ENCODE peak calls at places on chromosomes 13 and 19, in ten cellular contexts. One of them, this sample, is unnamed.

GRCh38 chr19:5097331-5097930 is 128.5 kb downstream of the KDM4B start:
- DNase-seq in body of pancreas: no peak
- DNase-seq in dorsolateral prefrontal cortex: no peak
- DNase-seq in NCI-H2081: no peak
- DNase-seq in NCI-H187 treated with DMSO at 0.1 percent for 48 hours: no peak
- DNase-seq in type B pancreatic cell: no peak
- DNase-seq in left cardiac atrium: no peak
- DNase-seq in GM19239: no peak
- DNase-seq in HT1080: no peak
- DNase-seq in foreskin fibroblast: no peak
- DNase-seq in this sample: no peak

GRCh38 chr19:5358173-5358800 is 17.7 kb upstream of the PTPRS start:
- DNase-seq in body of pancreas: no peak
- DNase-seq in dorsolateral prefrontal cortex: no peak
- DNase-seq in NCI-H2081: no peak
- DNase-seq in NCI-H187 treated with DMSO at 0.1 percent for 48 hours: no peak
- DNase-seq in type B pancreatic cell: no peak
- DNase-seq in left cardiac atrium: no peak
- DNase-seq in GM19239: no peak
- DNase-seq in HT1080: no peak
- DNase-seq in foreskin fibroblast: no peak
- DNase-seq in this sample: peak

GRCh38 chr19:15397782-15398181 is 18.2 kb upstream of the AKAP8 start:
- DNase-seq in body of pancreas: no peak
- DNase-seq in dorsolateral prefrontal cortex: no peak
- DNase-seq in NCI-H2081: no peak
- DNase-seq in NCI-H187 treated with DMSO at 0.1 percent for 48 hours: no peak
- DNase-seq in type B pancreatic cell: no peak
- DNase-seq in left cardiac atrium: no peak
- DNase-seq in GM19239: no peak
- DNase-seq in HT1080: no peak
- DNase-seq in foreskin fibroblast: no peak
- DNase-seq in this sample: no peak

GRCh38 chr13:20824762-20825161 is 51.0 kb upstream of the EEF1AKMT1 start:
- DNase-seq in body of pancreas: no peak
- DNase-seq in dorsolateral prefrontal cortex: no peak
- DNase-seq in NCI-H2081: no peak
- DNase-seq in NCI-H187 treated with DMSO at 0.1 percent for 48 hours: no peak
- DNase-seq in type B pancreatic cell: no peak
- DNase-seq in left cardiac atrium: no peak
- DNase-seq in GM19239: no peak
- DNase-seq in HT1080: no peak
- DNase-seq in foreskin fibroblast: no peak
- DNase-seq in this sample: no peak

GRCh38 chr19:5294403-5295160 is 46.0 kb downstream of the PTPRS start:
- DNase-seq in body of pancreas: no peak
- DNase-seq in dorsolateral prefrontal cortex: no peak
- DNase-seq in NCI-H2081: no peak
- DNase-seq in NCI-H187 treated with DMSO at 0.1 percent for 48 hours: no peak
- DNase-seq in type B pancreatic cell: no peak
- DNase-seq in left cardiac atrium: no peak
- DNase-seq in GM19239: no peak
- DNase-seq in HT1080: no peak
- DNase-seq in foreskin fibroblast: no peak
- DNase-seq in this sample: no peak

GRCh38 chr13:71304861-71305260 is 562.1 kb downstream of the DACH1 start:
- DNase-seq in body of pancreas: no peak
- DNase-seq in dorsolateral prefrontal cortex: no peak
- DNase-seq in NCI-H2081: no peak
- DNase-seq in NCI-H187 treated with DMSO at 0.1 percent for 48 hours: no peak
- DNase-seq in type B pancreatic cell: no peak
- DNase-seq in left cardiac atrium: no peak
- DNase-seq in GM19239: no peak
- DNase-seq in HT1080: no peak
- DNase-seq in foreskin fibroblast: no peak
- DNase-seq in this sample: no peak

GRCh38 chr13:21625366-21625765 is 21.4 kb upstream of the MICU2 start:
- DNase-seq in body of pancreas: peak
- DNase-seq in dorsolateral prefrontal cortex: no peak
- DNase-seq in NCI-H2081: peak
- DNase-seq in NCI-H187 treated with DMSO at 0.1 percent for 48 hours: no peak
- DNase-seq in type B pancreatic cell: no peak
- DNase-seq in left cardiac atrium: no peak
- DNase-seq in GM19239: no peak
- DNase-seq in HT1080: peak
- DNase-seq in foreskin fibroblast: no peak
- DNase-seq in this sample: peak

GRCh38 chr19:35211545-35212230 is 16.9 kb downstream of the FAM187B start:
- DNase-seq in body of pancreas: peak
- DNase-seq in dorsolateral prefrontal cortex: no peak
- DNase-seq in NCI-H2081: no peak
- DNase-seq in NCI-H187 treated with DMSO at 0.1 percent for 48 hours: no peak
- DNase-seq in type B pancreatic cell: no peak
- DNase-seq in left cardiac atrium: peak
- DNase-seq in GM19239: no peak
- DNase-seq in HT1080: no peak
- DNase-seq in foreskin fibroblast: no peak
- DNase-seq in this sample: no peak

GRCh38 chr13:20159646-20160345 is 1.1 kb downstream of the GJA3 start:
- DNase-seq in body of pancreas: no peak
- DNase-seq in dorsolateral prefrontal cortex: no peak
- DNase-seq in NCI-H2081: no peak
- DNase-seq in NCI-H187 treated with DMSO at 0.1 percent for 48 hours: no peak
- DNase-seq in type B pancreatic cell: no peak
- DNase-seq in left cardiac atrium: no peak
- DNase-seq in GM19239: no peak
- DNase-seq in HT1080: peak
- DNase-seq in foreskin fibroblast: peak
- DNase-seq in this sample: peak

GRCh38 chr19:28148554-28148953 is 1064.4 kb downstream of the UQCRFS1 start:
- DNase-seq in body of pancreas: no peak
- DNase-seq in dorsolateral prefrontal cortex: no peak
- DNase-seq in NCI-H2081: no peak
- DNase-seq in NCI-H187 treated with DMSO at 0.1 percent for 48 hours: no peak
- DNase-seq in type B pancreatic cell: no peak
- DNase-seq in left cardiac atrium: no peak
- DNase-seq in GM19239: no peak
- DNase-seq in HT1080: no peak
- DNase-seq in foreskin fibroblast: no peak
- DNase-seq in this sample: no peak

GRCh38 chr13:94162289-94162688 is 317.2 kb downstream of the DCT start:
- DNase-seq in body of pancreas: no peak
- DNase-seq in dorsolateral prefrontal cortex: no peak
- DNase-seq in NCI-H2081: no peak
- DNase-seq in NCI-H187 treated with DMSO at 0.1 percent for 48 hours: no peak
- DNase-seq in type B pancreatic cell: no peak
- DNase-seq in left cardiac atrium: peak
- DNase-seq in GM19239: no peak
- DNase-seq in HT1080: no peak
- DNase-seq in foreskin fibroblast: no peak
- DNase-seq in this sample: no peak

GRCh38 chr13:36029171-36029570 is 102.0 kb downstream of the DCLK1 start:
- DNase-seq in body of pancreas: no peak
- DNase-seq in dorsolateral prefrontal cortex: no peak
- DNase-seq in NCI-H2081: peak
- DNase-seq in NCI-H187 treated with DMSO at 0.1 percent for 48 hours: no peak
- DNase-seq in type B pancreatic cell: no peak
- DNase-seq in left cardiac atrium: no peak
- DNase-seq in GM19239: no peak
- DNase-seq in HT1080: peak
- DNase-seq in foreskin fibroblast: no peak
- DNase-seq in this sample: peak

GRCh38 chr19:39140195-39140516 is 14.6 kb downstream of the PAK4 start:
- DNase-seq in body of pancreas: no peak
- DNase-seq in dorsolateral prefrontal cortex: no peak
- DNase-seq in NCI-H2081: no peak
- DNase-seq in NCI-H187 treated with DMSO at 0.1 percent for 48 hours: no peak
- DNase-seq in type B pancreatic cell: no peak
- DNase-seq in left cardiac atrium: no peak
- DNase-seq in GM19239: no peak
- DNase-seq in HT1080: no peak
- DNase-seq in foreskin fibroblast: no peak
- DNase-seq in this sample: no peak

GRCh38 chr13:110015253-110015652 is 228.9 kb upstream of the IRS2 start:
- DNase-seq in body of pancreas: peak
- DNase-seq in dorsolateral prefrontal cortex: no peak
- DNase-seq in NCI-H2081: peak
- DNase-seq in NCI-H187 treated with DMSO at 0.1 percent for 48 hours: peak
- DNase-seq in type B pancreatic cell: no peak
- DNase-seq in left cardiac atrium: no peak
- DNase-seq in GM19239: no peak
- DNase-seq in HT1080: peak
- DNase-seq in foreskin fibroblast: no peak
- DNase-seq in this sample: peak

GRCh38 chr19:3457531-3458228 is 22.6 kb downstream of the SMIM24 start:
- DNase-seq in body of pancreas: no peak
- DNase-seq in dorsolateral prefrontal cortex: no peak
- DNase-seq in NCI-H2081: no peak
- DNase-seq in NCI-H187 treated with DMSO at 0.1 percent for 48 hours: no peak
- DNase-seq in type B pancreatic cell: no peak
- DNase-seq in left cardiac atrium: peak
- DNase-seq in GM19239: no peak
- DNase-seq in HT1080: no peak
- DNase-seq in foreskin fibroblast: no peak
- DNase-seq in this sample: no peak

GRCh38 chr13:98873377-98874028 is 104.4 kb downstream of the DOCK9 start:
- DNase-seq in body of pancreas: no peak
- DNase-seq in dorsolateral prefrontal cortex: no peak
- DNase-seq in NCI-H2081: no peak
- DNase-seq in NCI-H187 treated with DMSO at 0.1 percent for 48 hours: no peak
- DNase-seq in type B pancreatic cell: no peak
- DNase-seq in left cardiac atrium: no peak
- DNase-seq in GM19239: no peak
- DNase-seq in HT1080: peak
- DNase-seq in foreskin fibroblast: no peak
- DNase-seq in this sample: no peak

GRCh38 chr13:113042456-113042855 is 63.1 kb upstream of the F7 start:
- DNase-seq in body of pancreas: no peak
- DNase-seq in dorsolateral prefrontal cortex: no peak
- DNase-seq in NCI-H2081: no peak
- DNase-seq in NCI-H187 treated with DMSO at 0.1 percent for 48 hours: no peak
- DNase-seq in type B pancreatic cell: no peak
- DNase-seq in left cardiac atrium: no peak
- DNase-seq in GM19239: no peak
- DNase-seq in HT1080: no peak
- DNase-seq in foreskin fibroblast: no peak
- DNase-seq in this sample: no peak

GRCh38 chr19:51372649-51373504 is at the start of gene NKG7:
- DNase-seq in body of pancreas: peak
- DNase-seq in dorsolateral prefrontal cortex: no peak
- DNase-seq in NCI-H2081: no peak
- DNase-seq in NCI-H187 treated with DMSO at 0.1 percent for 48 hours: no peak
- DNase-seq in type B pancreatic cell: no peak
- DNase-seq in left cardiac atrium: no peak
- DNase-seq in GM19239: no peak
- DNase-seq in HT1080: no peak
- DNase-seq in foreskin fibroblast: no peak
- DNase-seq in this sample: no peak

GRCh38 chr13:110103479-110103878 is 203.5 kb downstream of the COL4A1 start:
- DNase-seq in body of pancreas: no peak
- DNase-seq in dorsolateral prefrontal cortex: no peak
- DNase-seq in NCI-H2081: no peak
- DNase-seq in NCI-H187 treated with DMSO at 0.1 percent for 48 hours: no peak
- DNase-seq in type B pancreatic cell: no peak
- DNase-seq in left cardiac atrium: no peak
- DNase-seq in GM19239: no peak
- DNase-seq in HT1080: no peak
- DNase-seq in foreskin fibroblast: no peak
- DNase-seq in this sample: no peak

GRCh38 chr13:113813749-113814434 is 50.0 kb downstream of the GAS6 start:
- DNase-seq in body of pancreas: peak
- DNase-seq in dorsolateral prefrontal cortex: no peak
- DNase-seq in NCI-H2081: no peak
- DNase-seq in NCI-H187 treated with DMSO at 0.1 percent for 48 hours: no peak
- DNase-seq in type B pancreatic cell: no peak
- DNase-seq in left cardiac atrium: no peak
- DNase-seq in GM19239: no peak
- DNase-seq in HT1080: no peak
- DNase-seq in foreskin fibroblast: no peak
- DNase-seq in this sample: peak

GRCh38 chr13:39559838-39560237 is 43.2 kb downstream of the LHFPL6 start:
- DNase-seq in body of pancreas: no peak
- DNase-seq in dorsolateral prefrontal cortex: no peak
- DNase-seq in NCI-H2081: peak
- DNase-seq in NCI-H187 treated with DMSO at 0.1 percent for 48 hours: no peak
- DNase-seq in type B pancreatic cell: no peak
- DNase-seq in left cardiac atrium: no peak
- DNase-seq in GM19239: no peak
- DNase-seq in HT1080: no peak
- DNase-seq in foreskin fibroblast: no peak
- DNase-seq in this sample: no peak

GRCh38 chr13:45621950-45622349 is 6.4 kb upstream of the ERICH6B start:
- DNase-seq in body of pancreas: no peak
- DNase-seq in dorsolateral prefrontal cortex: no peak
- DNase-seq in NCI-H2081: no peak
- DNase-seq in NCI-H187 treated with DMSO at 0.1 percent for 48 hours: no peak
- DNase-seq in type B pancreatic cell: no peak
- DNase-seq in left cardiac atrium: no peak
- DNase-seq in GM19239: no peak
- DNase-seq in HT1080: no peak
- DNase-seq in foreskin fibroblast: no peak
- DNase-seq in this sample: no peak

GRCh38 chr19:48926909-48927308 is 6.6 kb upstream of the DHDH start:
- DNase-seq in body of pancreas: peak
- DNase-seq in dorsolateral prefrontal cortex: peak
- DNase-seq in NCI-H2081: no peak
- DNase-seq in NCI-H187 treated with DMSO at 0.1 percent for 48 hours: no peak
- DNase-seq in type B pancreatic cell: no peak
- DNase-seq in left cardiac atrium: peak
- DNase-seq in GM19239: no peak
- DNase-seq in HT1080: peak
- DNase-seq in foreskin fibroblast: peak
- DNase-seq in this sample: peak

GRCh38 chr13:41639955-41640780 is 182.8 kb downstream of the RGCC start:
- DNase-seq in body of pancreas: no peak
- DNase-seq in dorsolateral prefrontal cortex: no peak
- DNase-seq in NCI-H2081: no peak
- DNase-seq in NCI-H187 treated with DMSO at 0.1 percent for 48 hours: no peak
- DNase-seq in type B pancreatic cell: no peak
- DNase-seq in left cardiac atrium: no peak
- DNase-seq in GM19239: no peak
- DNase-seq in HT1080: no peak
- DNase-seq in foreskin fibroblast: no peak
- DNase-seq in this sample: no peak

GRCh38 chr13:50650478-50650877 is 193.0 kb downstream of the DLEU7 start:
- DNase-seq in body of pancreas: no peak
- DNase-seq in dorsolateral prefrontal cortex: no peak
- DNase-seq in NCI-H2081: no peak
- DNase-seq in NCI-H187 treated with DMSO at 0.1 percent for 48 hours: no peak
- DNase-seq in type B pancreatic cell: no peak
- DNase-seq in left cardiac atrium: no peak
- DNase-seq in GM19239: no peak
- DNase-seq in HT1080: no peak
- DNase-seq in foreskin fibroblast: no peak
- DNase-seq in this sample: no peak

GRCh38 chr13:24167666-24168391 is 7.3 kb downstream of the SPATA13 start:
- DNase-seq in body of pancreas: no peak
- DNase-seq in dorsolateral prefrontal cortex: no peak
- DNase-seq in NCI-H2081: no peak
- DNase-seq in NCI-H187 treated with DMSO at 0.1 percent for 48 hours: no peak
- DNase-seq in type B pancreatic cell: no peak
- DNase-seq in left cardiac atrium: no peak
- DNase-seq in GM19239: no peak
- DNase-seq in HT1080: no peak
- DNase-seq in foreskin fibroblast: no peak
- DNase-seq in this sample: no peak

GRCh38 chr13:28579334-28579733 is 79.6 kb upstream of the POMP start:
- DNase-seq in body of pancreas: no peak
- DNase-seq in dorsolateral prefrontal cortex: no peak
- DNase-seq in NCI-H2081: no peak
- DNase-seq in NCI-H187 treated with DMSO at 0.1 percent for 48 hours: no peak
- DNase-seq in type B pancreatic cell: no peak
- DNase-seq in left cardiac atrium: no peak
- DNase-seq in GM19239: no peak
- DNase-seq in HT1080: no peak
- DNase-seq in foreskin fibroblast: no peak
- DNase-seq in this sample: no peak

GRCh38 chr13:95193509-95194230 is 107.6 kb downstream of the ABCC4 start:
- DNase-seq in body of pancreas: no peak
- DNase-seq in dorsolateral prefrontal cortex: no peak
- DNase-seq in NCI-H2081: no peak
- DNase-seq in NCI-H187 treated with DMSO at 0.1 percent for 48 hours: no peak
- DNase-seq in type B pancreatic cell: no peak
- DNase-seq in left cardiac atrium: no peak
- DNase-seq in GM19239: no peak
- DNase-seq in HT1080: no peak
- DNase-seq in foreskin fibroblast: no peak
- DNase-seq in this sample: no peak

This sample was measured in RPMI7951.